ENCODE peak calls at places on chromosomes 11 and 22, in four cellular contexts. E is heart right ventricle; R is astrocyte of the cerebellum; H is activated CD4-positive, alpha-beta T cell treated with anti-CD3 and anti-CD28 coated beads for 4 hours. M is an unnamed sample.

GRCh38 chr22:28014141-28015055 is 95.3 kb upstream of the PITPNB start:
- DNase-seq in E (no peak), R (no peak), H (no peak), M (no peak)

GRCh38 chr11:120471131-120471530 is 40.4 kb upstream of the GRIK4 start:
- DNase-seq in E (no peak), R (peak), H (no peak), M (no peak)

GRCh38 chr11:108561535-108561991 is 32.0 kb downstream of the EXPH5 start:
- DNase-seq in E (no peak), R (peak), H (no peak), M (no peak)

GRCh38 chr11:1303196-1303821 is 6.1 kb downstream of the TOLLIP start:
- DNase-seq in E (peak), R (no peak), H (no peak), M (no peak)

GRCh38 chr11:35102267-35102666 is 36.7 kb upstream of the CD44 start:
- DNase-seq in E (no peak), R (no peak), H (no peak), M (no peak)

GRCh38 chr11:17563961-17564686 is 17.1 kb downstream of the OTOG start:
- DNase-seq in E (no peak), R (no peak), H (no peak), M (no peak)

GRCh38 chr11:19953342-19953741 is 206.9 kb downstream of the DBX1 start:
- DNase-seq in E (no peak), R (no peak), H (no peak), M (no peak)

GRCh38 chr11:8757533-8757932 is 74.9 kb downstream of the RPL27A start:
- DNase-seq in E (no peak), R (no peak), H (no peak), M (no peak)

GRCh38 chr11:95650271-95650670 is 139.3 kb downstream of the FAM76B start:
- DNase-seq in E (no peak), R (no peak), H (no peak), M (no peak)

GRCh38 chr11:122788781-122789535 is 49.3 kb upstream of the CRTAM start:
- DNase-seq in E (no peak), R (no peak), H (no peak), M (no peak)

GRCh38 chr11:13637125-13638119 is 31.0 kb upstream of the FAR1 start:
- DNase-seq in E (no peak), R (no peak), H (no peak), M (no peak)

GRCh38 chr22:22661275-22661674 is 16.9 kb downstream of the GGTLC2 start:
- DNase-seq in E (no peak), R (no peak), H (no peak), M (no peak)

GRCh38 chr11:85699957-85700741 is 14.2 kb upstream of the CCDC89 start:
- DNase-seq in E (no peak), R (no peak), H (no peak), M (no peak)

GRCh38 chr11:47185305-47186075 is 744 bp downstream of the PACSIN3 start:
- DNase-seq in E (peak), R (no peak), H (no peak), M (no peak)

GRCh38 chr11:86230921-86231320 is 13.6 kb upstream of the EED start:
- DNase-seq in E (no peak), R (no peak), H (no peak), M (no peak)

GRCh38 chr11:85310479-85310878 is 316.7 kb downstream of the DLG2 start:
- DNase-seq in E (no peak), R (no peak), H (no peak), M (no peak)

GRCh38 chr22:34841321-34841901 is 224.5 kb upstream of the ISX start:
- DNase-seq in E (no peak), R (no peak), H (no peak), M (no peak)

GRCh38 chr11:61482513-61482912 is 26.0 kb upstream of the LRRC10B start:
- DNase-seq in E (no peak), R (no peak), H (no peak), M (peak)

GRCh38 chr11:30879322-30880020 is 293.3 kb upstream of the MPPED2 start:
- DNase-seq in E (no peak), R (peak), H (no peak), M (no peak)

GRCh38 chr22:27718186-27719032 is 83.1 kb downstream of the MN1 start:
- DNase-seq in E (peak), R (peak), H (no peak), M (no peak)

GRCh38 chr11:25317221-25317620 is 820.4 kb downstream of the LUZP2 start:
- DNase-seq in E (no peak), R (no peak), H (no peak), M (no peak)

M was measured in stimulated activated CD4-positive, alpha-beta T cell treated with anti-CD3 and anti-CD28 coated beads, Interleukin-4, amount 100 ng/mL, for 1 hour.